ENCODE peak calls at places on chromosomes 4 and X, in seven cellular contexts. N is HCT116, C is HepG2, R is SK-N-SH, U is K562, D is H1, E is GM12878. Y is an unnamed sample.
A peak's percentile ranks its signal among the peaks of the same experiment; 100 is the strongest.

GRCh38 chr4:9963328-9963727 is 58.0 kb downstream of the SLC2A9 start:
- DNase-seq in N (no peak), C (peak; percentile 79), R (no peak), U (no peak), D (no peak), E (no peak), Y (no peak)

GRCh38 chr4:139278956-139279722 is 886 bp downstream of the MGARP start:
- DNase-seq in N (no peak), C (no peak), R (peak; percentile 36), U (no peak), D (no peak), E (no peak), Y (no peak)

GRCh38 chrX:1542994-1543725 is 6.2 kb upstream of the P2RY8 start:
- DNase-seq in N (no peak), C (no peak), R (no peak), U (no peak), D (no peak), E (no peak), Y (no peak)

GRCh38 chr4:149344436-149344835 is 471.2 kb downstream of the IQCM start:
- DNase-seq in N (no peak), C (no peak), R (no peak), U (no peak), D (no peak), E (no peak), Y (no peak)

GRCh38 chr4:148444296-148445070 is 2.3 kb upstream of the NR3C2 start:
- DNase-seq in N (no peak), C (no peak), R (peak; percentile 74), U (peak; percentile 7), D (no peak), E (no peak), Y (no peak)

GRCh38 chr4:174215936-174216699 is 67.3 kb downstream of the FBXO8 start:
- DNase-seq in N (no peak), C (no peak), R (peak; percentile 76), U (no peak), D (no peak), E (no peak), Y (no peak)

GRCh38 chrX:538311-538710 is 92.3 kb upstream of the SHOX start:
- DNase-seq in N (peak; percentile 29), C (no peak), R (no peak), U (no peak), D (no peak), E (no peak), Y (no peak)

GRCh38 chrX:1093112-1093511 is 119.3 kb downstream of the CRLF2 start:
- DNase-seq in N (no peak), C (no peak), R (no peak), U (no peak), D (no peak), E (no peak), Y (no peak)

GRCh38 chr4:131419147-131419546 is 1729.9 kb upstream of the PCDH10 start:
- DNase-seq in N (no peak), C (no peak), R (no peak), U (no peak), D (no peak), E (no peak), Y (no peak)

GRCh38 chr4:86544313-86544966 is 49.7 kb upstream of the PTPN13 start:
- DNase-seq in N (no peak), C (no peak), R (no peak), U (no peak), D (no peak), E (no peak), Y (no peak)

GRCh38 chrX:99172958-99173357 is 1237.1 kb downstream of the PCDH19 start:
- DNase-seq in N (no peak), C (no peak), R (no peak), U (no peak), D (no peak), E (no peak), Y (peak; percentile 1)

DNA sequence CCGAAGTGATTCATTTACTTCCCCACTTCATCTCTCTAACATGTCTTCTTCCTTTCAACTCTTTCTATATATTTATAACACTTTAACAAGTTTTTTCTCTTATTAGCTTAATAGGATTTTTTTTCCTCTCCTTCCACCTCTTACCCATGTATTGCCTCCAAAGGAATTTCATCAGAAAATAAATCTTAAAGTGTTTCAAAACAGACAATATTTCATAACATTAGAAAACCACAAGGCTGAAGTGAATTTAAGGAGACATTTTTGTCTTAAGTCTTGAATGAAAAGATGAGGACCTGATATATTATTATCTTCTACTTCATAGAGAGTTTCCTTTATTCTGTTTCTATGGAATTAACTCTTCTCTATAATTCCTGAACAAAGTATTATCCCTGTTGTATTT is 101.4 kb downstream of the PDGFC start:
- DNase-seq in N (no peak), C (no peak), R (no peak), U (no peak), D (no peak), E (no peak), Y (no peak)
- TF ChIP-seq JUND in N (no peak), C (no peak), R (no peak), U (no peak), D (no peak), E (no peak), Y (no peak)

DNA sequence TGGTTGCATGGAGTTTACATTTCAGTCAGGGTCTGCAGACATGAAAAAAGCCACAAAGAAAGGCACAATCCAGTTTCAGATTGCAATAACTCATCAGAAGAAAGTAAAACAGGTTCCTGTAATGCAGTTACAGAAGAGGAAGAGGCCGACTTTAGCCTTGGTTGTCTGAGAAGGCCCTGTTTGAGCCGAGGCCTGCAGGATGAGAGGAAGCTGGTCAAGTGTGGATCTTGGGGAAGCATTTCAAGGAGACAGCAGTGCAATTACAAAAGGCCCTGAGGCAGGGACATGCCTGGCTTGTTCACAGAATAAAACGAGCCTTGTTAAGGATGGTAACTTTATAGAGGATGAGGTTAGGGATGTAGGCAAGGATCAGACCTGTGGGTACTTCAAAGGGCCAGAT is 62.4 kb downstream of the AFF2 start:
- DNase-seq in N (no peak), C (no peak), R (no peak), U (no peak), D (no peak), E (no peak), Y (no peak)
- TF ChIP-seq JUND in N (no peak), C (no peak), R (no peak), U (no peak), D (no peak), E (no peak), Y (no peak)

GRCh38 chrX:23616361-23616760 is 50.9 kb upstream of the PRDX4 start:
- DNase-seq in N (no peak), C (peak; percentile 0), R (peak; percentile 44), U (peak; percentile 50), D (no peak), E (no peak), Y (peak; percentile 22)
- TF ChIP-seq JUND in N (no peak), C (no peak), R (no peak), U (no peak), D (no peak), E (no peak), Y (no peak)

GRCh38 chr4:151347490-151347889 is 22.1 kb upstream of the SH3D19 start:
- DNase-seq in N (no peak), C (no peak), R (no peak), U (no peak), D (no peak), E (no peak), Y (no peak)

GRCh38 chr4:151339472-151339871 is 14.1 kb upstream of the SH3D19 start:
- DNase-seq in N (no peak), C (no peak), R (no peak), U (no peak), D (no peak), E (no peak), Y (no peak)

GRCh38 chr4:151340751-151341385 is 15.5 kb upstream of the SH3D19 start:
- DNase-seq in N (no peak), C (no peak), R (no peak), U (no peak), D (no peak), E (no peak), Y (no peak)

GRCh38 chr4:151347891-151348290 is 22.5 kb upstream of the SH3D19 start:
- DNase-seq in N (no peak), C (no peak), R (no peak), U (no peak), D (no peak), E (no peak), Y (no peak)

GRCh38 chr4:151344948-151345347 is 19.5 kb upstream of the SH3D19 start:
- DNase-seq in N (no peak), C (no peak), R (no peak), U (no peak), D (no peak), E (no peak), Y (no peak)
- TF ChIP-seq JUND in N (no peak), C (no peak), R (no peak), U (no peak), D (no peak), E (no peak), Y (no peak)

DNA sequence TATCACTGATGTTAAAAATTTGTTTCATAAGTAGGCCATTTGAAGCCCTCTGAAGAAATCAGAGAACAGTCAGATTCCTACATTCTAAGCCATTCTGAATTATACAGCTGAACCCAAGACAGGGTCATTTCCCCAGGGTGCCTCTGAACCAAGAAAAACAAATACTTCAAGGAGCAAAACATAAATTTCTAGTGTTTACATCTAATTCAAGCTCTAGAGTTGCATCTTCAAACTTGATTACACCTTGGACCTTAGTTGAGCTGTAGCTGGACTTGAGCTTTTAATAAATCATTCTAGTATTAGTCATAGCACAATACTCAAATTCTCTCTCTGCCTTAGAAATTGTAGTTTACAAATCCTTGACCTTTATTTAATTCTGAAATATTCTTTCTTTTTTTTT is 87.6 kb upstream of the IL15 start:
- DNase-seq in N (no peak), C (no peak), R (no peak), U (no peak), D (no peak), E (no peak), Y (no peak)
- TF ChIP-seq JUND in N (no peak), C (no peak), R (no peak), U (no peak), D (no peak), E (no peak), Y (no peak)

GRCh38 chr4:8345946-8346814 is 76.6 kb downstream of the HTRA3 start:
- DNase-seq in N (no peak), C (no peak), R (no peak), U (no peak), D (no peak), E (no peak), Y (no peak)
- TF ChIP-seq JUND in N (no peak), C (no peak), R (no peak), U (no peak), D (no peak), E (no peak), Y (no peak)

DNA sequence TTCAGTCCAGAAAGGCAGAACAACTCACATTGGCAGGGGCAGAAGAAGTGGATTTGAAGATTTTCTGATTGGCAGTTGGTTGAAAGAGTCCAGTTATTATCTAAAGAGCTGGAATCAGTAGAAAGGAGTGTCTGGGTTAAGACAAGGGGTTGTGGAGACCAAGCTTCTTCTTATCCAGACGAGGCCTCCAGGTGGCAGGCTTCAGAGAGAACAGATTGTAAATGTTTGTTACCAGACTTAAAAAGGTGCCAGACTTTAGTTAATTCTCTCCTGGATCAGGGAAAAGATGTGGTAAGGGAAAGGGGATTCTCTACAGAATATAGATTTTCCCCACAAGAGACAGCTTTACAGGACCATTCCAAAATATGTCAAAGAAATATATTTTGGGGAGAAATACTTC is 36.7 kb upstream of the TLR3 start:
- DNase-seq in N (no peak), C (no peak), R (no peak), U (no peak), D (no peak), E (no peak), Y (peak; percentile 41)
- TF ChIP-seq JUND in N (no peak), C (no peak), R (no peak), U (no peak), D (no peak), E (no peak), Y (no peak)

GRCh38 chr4:184448828-184449227 is 25.5 kb downstream of the IRF2 start:
- DNase-seq in N (no peak), C (no peak), R (no peak), U (no peak), D (no peak), E (no peak), Y (no peak)
- TF ChIP-seq JUND in N (no peak), C (no peak), R (no peak), U (no peak), D (no peak), E (no peak), Y (no peak)

Y was measured in T47D.